ENCODE peak calls at places on chromosomes 16 and 17, in seven cellular contexts. P is SJSA1; I is CD8-positive, alpha-beta T cell; E is body of pancreas; S is heart right ventricle; Y is colonic mucosa; C is HCT116. Z is an unnamed sample. For H3K9me3, the result is how much of the 10 kb centered on the place peaks cover.

GRCh38 chr16:72739577-72739976 is 308.4 kb downstream of the ZFHX3 start:
- DNase-seq in P (peak), I (no peak), E (no peak), S (no peak), Y (no peak), C (no peak), Z (no peak)

GRCh38 chr17:27105636-27106035 is 188.3 kb upstream of the WSB1 start:
- DNase-seq in P (no peak), I (no peak), E (no peak), S (no peak), Y (no peak), C (no peak), Z (no peak)

GRCh38 chr16:79188115-79188779 is 412.3 kb downstream of the MAF start:
- DNase-seq in P (no peak), I (no peak), E (no peak), S (no peak), Y (no peak), C (no peak), Z (no peak)

GRCh38 chr17:75565618-75566017 is 22.0 kb upstream of the MYO15B start:
- DNase-seq in P (no peak), I (no peak), E (no peak), S (no peak), Y (no peak), C (no peak), Z (no peak)

GRCh38 chr16:80720759-80721470 is 83.5 kb downstream of the CDYL2 start:
- DNase-seq in P (no peak), I (no peak), E (no peak), S (no peak), Y (no peak), C (no peak), Z (no peak)

GRCh38 chr17:39573447-39574298 is 34.0 kb downstream of the NEUROD2 start:
- DNase-seq in P (peak), I (no peak), E (peak), S (peak), Y (peak), C (peak), Z (peak)

GRCh38 chr16:11372073-11372923 is 27.0 kb downstream of the RMI2 start:
- DNase-seq in P (no peak), I (no peak), E (no peak), S (no peak), Y (no peak), C (no peak), Z (no peak)

GRCh38 chr16:47139561-47140185 is 4.1 kb downstream of the NETO2 start:
- DNase-seq in P (no peak), I (no peak), E (no peak), S (no peak), Y (no peak), C (no peak), Z (no peak)

GRCh38 chr17:17484451-17484899 is 7.7 kb downstream of the MED9 start:
- DNase-seq in P (no peak), I (no peak), E (no peak), S (no peak), Y (no peak), C (no peak), Z (no peak)

GRCh38 chr17:65554568-65555223 is 6.8 kb downstream of the AXIN2 start:
- DNase-seq in P (no peak), I (no peak), E (no peak), S (peak), Y (peak), C (no peak), Z (no peak)

GRCh38 chr17:31802502-31802901 is 56.5 kb downstream of the COPRS start:
- DNase-seq in P (no peak), I (no peak), E (no peak), S (no peak), Y (peak), C (peak), Z (no peak)

GRCh38 chr16:23570992-23571632 is 13.6 kb downstream of the UBFD1 start:
- DNase-seq in P (no peak), I (no peak), E (no peak), S (no peak), Y (no peak), C (no peak), Z (no peak)

GRCh38 chr17:61088556-61088955 is 311.1 kb upstream of the TBX2 start:
- DNase-seq in P (peak), I (no peak), E (no peak), S (no peak), Y (no peak), C (no peak), Z (no peak)

GRCh38 chr16:71367243-71367976 is 8.9 kb downstream of the CALB2 start:
- DNase-seq in P (peak), I (peak), E (peak), S (no peak), Y (peak), C (peak), Z (no peak)

GRCh38 chr17:44197980-44198720 is 1.5 kb downstream of the ATXN7L3 start:
- DNase-seq in P (peak), I (peak), E (no peak), S (no peak), Y (peak), C (peak), Z (peak)

GRCh38 chr17:74513987-74514631 is 17.2 kb downstream of the CD300LB start:
- DNase-seq in P (no peak), I (peak), E (no peak), S (no peak), Y (no peak), C (peak), Z (no peak)

GRCh38 chr16:82773018-82773417 is 146.2 kb downstream of the CDH13 start:
- DNase-seq in P (no peak), I (no peak), E (no peak), S (no peak), Y (no peak), C (no peak), Z (no peak)

GRCh38 chr17:17693253-17693954 is 12.1 kb downstream of the RAI1 start:
- DNase-seq in P (peak), I (no peak), E (peak), S (no peak), Y (peak), C (no peak), Z (no peak)

GRCh38 chr16:85604145-85604705 is 8.9 kb upstream of the GSE1 start:
- DNase-seq in P (no peak), I (no peak), E (no peak), S (no peak), Y (no peak), C (no peak), Z (no peak)

GRCh38 chr17:28940675-28941074 is 10.6 kb downstream of the PHF12 start:
- DNase-seq in P (no peak), I (no peak), E (no peak), S (no peak), Y (no peak), C (no peak), Z (no peak)

GRCh38 chr16:67305216-67306071 is 21.1 kb downstream of the KCTD19 start:
- DNase-seq in P (no peak), I (no peak), E (no peak), S (no peak), Y (no peak), C (no peak), Z (no peak)

GRCh38 chr16:13093676-13094075 is 192.3 kb downstream of the SHISA9 start:
- DNase-seq in P (no peak), I (no peak), E (no peak), S (no peak), Y (no peak), C (no peak), Z (no peak)

GRCh38 chr17:82527893-82528292 is 8.4 kb downstream of the FOXK2 start:
- DNase-seq in P (no peak), I (no peak), E (no peak), S (no peak), Y (no peak), C (no peak), Z (no peak)

GRCh38 chr17:50728112-50728429 is 8.7 kb downstream of the LUC7L3 start:
- DNase-seq in P (no peak), I (no peak), E (no peak), S (no peak), Y (no peak), C (no peak), Z (no peak)

GRCh38 chr17:50737118-50737698 is 17.8 kb downstream of the LUC7L3 start:
- DNase-seq in P (no peak), I (no peak), E (no peak), S (no peak), Y (no peak), C (no peak), Z (no peak)

GRCh38 chr17:50728881-50729765 is 9.7 kb downstream of the LUC7L3 start:
- DNase-seq in P (no peak), I (no peak), E (no peak), S (no peak), Y (no peak), C (no peak), Z (no peak)

GRCh38 chr17:50735287-50735686 is 15.9 kb downstream of the LUC7L3 start:
- DNase-seq in P (no peak), I (no peak), E (no peak), S (no peak), Y (no peak), C (no peak), Z (no peak)

DNA sequence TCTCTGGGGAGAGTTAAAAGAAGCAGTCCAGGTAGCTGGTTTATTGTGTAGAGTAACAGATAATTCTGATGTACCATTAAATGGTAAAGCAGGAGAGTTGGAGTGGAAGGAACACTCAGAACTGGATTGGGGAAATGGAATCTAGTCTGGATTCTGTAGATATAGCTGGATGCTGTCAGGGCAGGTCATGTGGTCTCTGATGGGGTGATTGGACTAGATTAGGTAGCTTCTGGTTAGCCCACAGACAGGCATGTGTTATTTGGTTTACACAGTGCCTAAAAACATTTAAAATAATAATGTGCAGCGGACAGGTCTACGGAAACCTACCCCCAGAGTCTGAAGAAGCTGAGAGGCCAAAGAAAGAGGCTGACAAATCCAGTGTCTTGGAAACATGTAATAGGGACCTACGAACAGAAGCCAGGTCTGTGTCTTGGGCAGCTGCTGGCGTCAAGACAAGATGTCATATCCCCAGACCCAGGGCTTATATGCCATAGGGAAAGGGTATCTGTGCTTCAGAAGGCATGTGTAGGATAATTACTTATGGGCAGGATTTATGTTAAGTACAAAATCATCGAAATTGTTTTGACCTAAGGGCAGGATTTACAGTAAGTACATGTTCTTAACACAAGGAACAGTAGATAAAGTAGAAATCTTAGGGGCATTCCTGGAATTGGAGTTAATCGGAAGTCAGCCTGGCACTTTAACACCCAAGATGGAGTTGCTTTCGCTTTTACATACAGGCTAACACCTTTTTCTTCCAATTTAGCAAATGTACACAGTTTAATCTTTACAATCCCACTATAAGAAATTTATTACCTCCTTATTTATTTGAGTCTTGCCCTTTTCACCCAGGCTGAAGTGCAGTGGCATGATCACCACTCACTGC is 12.4 kb downstream of the LUC7L3 start:
- DNase-seq in P (no peak), I (no peak), E (no peak), S (no peak), Y (no peak), C (no peak), Z (no peak)
- H3K27ac ChIP-seq in P (no peak), I (no peak), E (peak), S (no peak), Y (peak), C (no peak), Z (no peak)

GRCh38 chr16:89573826-89574680 is 1.5 kb upstream of the CPNE7 start:
- DNase-seq in P (no peak), I (no peak), E (no peak), S (no peak), Y (no peak), C (no peak), Z (no peak)
- H3K4me3 ChIP-seq in P (peak), I (peak), E (no peak), S (peak), Y (no peak), C (peak), Z (no peak)

DNA sequence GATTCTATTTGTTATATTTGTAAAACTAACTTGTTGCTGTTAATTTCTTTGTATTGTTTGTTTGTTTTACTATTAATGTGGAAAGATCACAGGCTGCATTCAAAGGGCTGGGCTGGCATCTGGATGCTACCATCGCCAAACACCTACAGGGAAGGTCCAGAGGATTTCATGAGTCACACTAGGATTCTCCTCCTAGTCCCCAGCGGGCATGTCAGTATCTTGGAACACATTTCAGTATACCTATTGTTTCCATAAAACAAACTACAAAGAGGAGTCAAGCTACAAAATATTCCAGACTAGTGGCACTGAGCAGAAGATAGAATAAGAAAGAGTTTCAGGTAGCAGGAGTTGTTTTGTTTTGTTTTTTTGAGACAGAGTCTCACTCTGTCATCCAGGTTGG is 55.3 kb downstream of the NOG start:
- DNase-seq in P (no peak), I (no peak), E (no peak), S (no peak), Y (no peak), C (no peak), Z (no peak)
- H3K9me3 ChIP-seq in P (under half), I (under half), E (under half), S (under half), Y (under half), C (under half), Z (under half)

GRCh38 chr16:57412584-57412983 is 8.0 kb downstream of the CCL17 start:
- DNase-seq in P (no peak), I (no peak), E (no peak), S (no peak), Y (no peak), C (no peak), Z (no peak)

GRCh38 chr16:57419506-57419905 is 14.9 kb downstream of the CCL17 start:
- DNase-seq in P (peak), I (no peak), E (no peak), S (no peak), Y (no peak), C (no peak), Z (no peak)

GRCh38 chr16:57413733-57414132 is 9.2 kb downstream of the CCL17 start:
- DNase-seq in P (no peak), I (no peak), E (no peak), S (no peak), Y (no peak), C (no peak), Z (no peak)

GRCh38 chr16:57413301-57413730 is 8.7 kb downstream of the CCL17 start:
- DNase-seq in P (no peak), I (no peak), E (no peak), S (no peak), Y (no peak), C (no peak), Z (no peak)

GRCh38 chr16:57416084-57416483 is 11.5 kb downstream of the CCL17 start:
- DNase-seq in P (no peak), I (no peak), E (no peak), S (no peak), Y (no peak), C (no peak), Z (no peak)
- H3K27ac ChIP-seq in P (no peak), I (no peak), E (no peak), S (peak), Y (no peak), C (no peak), Z (no peak)

DNA sequence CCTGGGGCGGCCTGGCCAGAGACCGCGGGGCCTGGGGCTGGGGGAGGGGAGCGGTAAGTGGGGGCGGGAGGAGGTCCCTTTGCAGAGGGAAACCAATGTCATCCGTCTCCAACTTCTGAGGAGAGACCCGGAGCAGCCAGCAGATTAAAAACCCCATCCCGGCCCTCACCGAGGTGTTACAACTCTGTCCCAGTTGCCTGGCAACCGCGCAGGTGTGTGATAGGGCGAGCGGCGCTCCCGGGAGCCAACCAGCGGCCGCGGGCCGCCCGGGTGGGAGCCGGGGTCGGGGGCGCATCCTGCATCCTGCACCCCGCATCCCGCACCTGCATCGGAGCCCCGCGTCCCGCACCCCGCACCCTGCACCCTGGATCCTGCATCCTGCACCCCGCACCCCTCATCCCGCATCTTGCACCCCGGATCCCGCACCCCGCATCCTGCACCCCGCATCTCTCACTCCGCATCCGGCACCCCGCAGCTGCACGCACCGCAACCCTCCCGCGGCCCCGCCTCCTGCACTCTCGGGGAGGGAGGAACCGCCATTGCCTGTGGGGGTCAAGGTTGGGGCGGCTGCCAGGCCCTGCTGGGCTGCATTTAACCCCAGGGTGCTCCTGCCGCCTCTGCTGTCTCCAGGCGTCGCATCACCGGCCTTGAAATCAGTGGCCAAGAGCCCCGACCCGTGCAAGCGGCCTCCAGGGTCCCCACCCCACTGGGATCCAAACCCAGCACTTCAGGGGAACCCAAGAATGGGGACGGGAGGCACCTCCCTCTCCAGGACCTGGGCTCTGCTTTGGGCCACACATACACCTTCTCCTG is 47.3 kb downstream of the RTN4RL1 start:
- DNase-seq in P (no peak), I (no peak), E (no peak), S (no peak), Y (no peak), C (no peak), Z (no peak)
- H3K4me3 ChIP-seq in P (no peak), I (no peak), E (no peak), S (peak), Y (no peak), C (no peak), Z (no peak)